ENCODE peak calls at places on chromosome 3, in six cellular contexts. X is omental fat pad, L is RWPE1, P is Calu3, I is WTC11, C is HFF-Myc. M is an unnamed sample.
A peak's percentile ranks its signal among the peaks of the same experiment; 100 is the strongest.

GRCh38 chr3:138082992-138083386 is 32.4 kb downstream of the DZIP1L start:
- DNase-seq in X (no peak), P (no peak), L (no peak), C (no peak), I (no peak), M (no peak)

GRCh38 chr3:182364323-182364722 is 429.0 kb upstream of the ATP11B start:
- DNase-seq in L (no peak), X (no peak), I (no peak), C (no peak), P (no peak), M (no peak)

GRCh38 chr3:41190509-41191284 is 8.6 kb upstream of the CTNNB1 start:
- DNase-seq in C (no peak), P (no peak), L (no peak), I (no peak), X (no peak), M (no peak)

GRCh38 chr3:147915057-147915456 is 505.9 kb downstream of the ZIC1 start:
- DNase-seq in P (no peak), L (no peak), I (no peak), X (no peak), C (no peak), M (no peak)

GRCh38 chr3:21912656-21913055 is 161.6 kb upstream of the ZNF385D start:
- DNase-seq in P (no peak), X (no peak), C (no peak), L (no peak), I (no peak), M (no peak)

GRCh38 chr3:114694251-114694650 is 400.4 kb downstream of the TIGIT start:
- DNase-seq in L (no peak), I (no peak), P (no peak), X (no peak), C (no peak), M (no peak)

GRCh38 chr3:48000212-48000611 is 16.0 kb downstream of the MAP4 start:
- DNase-seq in X (no peak), P (no peak), C (no peak), L (no peak), I (no peak), M (no peak)

GRCh38 chr3:73257186-73257585 is 195.7 kb downstream of the EBLN2 start:
- DNase-seq in X (no peak), C (no peak), L (no peak), I (no peak), P (no peak), M (no peak)

GRCh38 chr3:154885016-154885415 is 195.1 kb upstream of the MME start:
- DNase-seq in I (no peak), X (no peak), C (no peak), L (no peak), P (no peak), M (no peak)

GRCh38 chr3:134008630-134009156 is 21.0 kb downstream of the SLCO2A1 start:
- DNase-seq in L (peak; percentile 45), I (no peak), P (no peak), C (peak; percentile 44), X (no peak), M (no peak)

GRCh38 chr3:49422379-49423248 is at the start of gene AMT:
- DNase-seq in X (no peak), P (peak; percentile 46), L (no peak), I (peak; percentile 92), C (no peak), M (peak; percentile 67)

GRCh38 chr3:40382617-40382979 is 4.4 kb upstream of the ENTPD3 start:
- DNase-seq in I (no peak), L (no peak), X (no peak), P (no peak), C (no peak), M (no peak)

GRCh38 chr3:14884665-14885064 is 62.7 kb upstream of the NR2C2 start:
- DNase-seq in C (no peak), X (no peak), P (no peak), I (no peak), L (no peak), M (no peak)

GRCh38 chr3:9826815-9827574 is 16.8 kb downstream of the RPUSD3 start:
- DNase-seq in P (peak; percentile 43), C (no peak), L (no peak), I (peak; percentile 45), X (no peak), M (no peak)

GRCh38 chr3:13519392-13519791 is 29.5 kb upstream of the FBLN2 start:
- DNase-seq in L (no peak), X (no peak), C (no peak), I (peak; percentile 31), P (no peak), M (no peak)

GRCh38 chr3:99678023-99678422 is 39.6 kb downstream of the COL8A1 start:
- DNase-seq in I (no peak), C (peak; percentile 59), P (no peak), X (no peak), L (no peak), M (no peak)

GRCh38 chr3:46733026-46733800 is 15.5 kb upstream of the PRSS50 start:
- DNase-seq in I (no peak), P (no peak), X (no peak), C (no peak), L (no peak), M (no peak)

GRCh38 chr3:172175254-172175599 is 135.8 kb downstream of the FNDC3B start:
- DNase-seq in L (no peak), I (no peak), X (no peak), P (no peak), C (no peak), M (no peak)

GRCh38 chr3:13138566-13139145 is 65.4 kb upstream of the IQSEC1 start:
- DNase-seq in L (no peak), X (no peak), C (no peak), I (no peak), P (no peak), M (no peak)

GRCh38 chr3:195209836-195210551 is 61.0 kb downstream of the XXYLT1 start:
- DNase-seq in I (no peak), L (no peak), P (no peak), X (no peak), C (peak; percentile 70), M (no peak)

GRCh38 chr3:13044496-13045244 is 28.6 kb downstream of the IQSEC1 start:
- DNase-seq in C (no peak), I (no peak), P (no peak), L (no peak), X (no peak), M (no peak)

GRCh38 chr3:115251509-115251908 is 104.4 kb upstream of the ZBTB20 start:
- DNase-seq in I (no peak), C (no peak), P (no peak), X (no peak), L (peak; percentile 19), M (no peak)

GRCh38 chr3:170220871-170221270 is 1.4 kb upstream of the PRKCI start:
- DNase-seq in P (no peak), X (no peak), C (no peak), L (no peak), I (no peak), M (no peak)

GRCh38 chr3:177783338-177783737 is 586.1 kb upstream of the TBL1XR1 start:
- DNase-seq in L (no peak), P (no peak), X (no peak), I (no peak), C (no peak), M (no peak)

GRCh38 chr3:110815008-110815583 is 256.5 kb upstream of the NECTIN3 start:
- DNase-seq in I (no peak), L (peak; percentile 16), C (peak; percentile 75), P (no peak), X (no peak), M (no peak)

GRCh38 chr3:98705694-98706093 is 57.4 kb upstream of the ST3GAL6 start:
- DNase-seq in L (no peak), C (no peak), I (no peak), P (no peak), X (no peak), M (no peak)

GRCh38 chr3:66499881-66500574 is 794 bp downstream of the LRIG1 start:
- DNase-seq in I (peak; percentile 33), L (no peak), X (no peak), C (no peak), P (peak; percentile 37), M (peak; percentile 29)

GRCh38 chr3:195062866-195063540 is 208.0 kb downstream of the XXYLT1 start:
- DNase-seq in L (no peak), X (no peak), P (no peak), I (no peak), C (no peak), M (no peak)

GRCh38 chr3:45931476-45931875 is 11.8 kb upstream of the CXCR6 start:
- DNase-seq in X (no peak), P (no peak), I (no peak), C (no peak), L (no peak), M (no peak)

DNA sequence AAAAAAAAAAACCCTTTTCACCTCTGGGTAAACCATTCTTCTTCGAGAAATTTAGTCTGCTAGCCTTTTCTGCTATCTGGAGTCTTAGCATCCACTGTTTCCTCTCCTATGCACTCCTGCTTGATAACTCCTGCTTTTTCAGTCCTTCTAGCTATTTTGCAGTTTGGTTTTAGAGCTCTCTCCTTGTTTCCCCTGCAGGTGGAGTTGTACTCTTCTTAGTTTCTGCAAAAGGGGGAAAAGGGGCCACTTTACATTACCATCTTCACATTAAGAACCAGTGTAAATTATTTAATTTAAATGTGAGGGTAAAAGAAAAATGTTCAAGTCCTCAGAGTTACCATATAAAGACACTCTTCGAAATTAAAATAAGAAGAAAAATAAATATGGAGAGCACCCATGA is 23.6 kb upstream of the MYLK start:
- DNase-seq in I (no peak), X (no peak), P (no peak), L (no peak), C (no peak), M (no peak)
- TF ChIP-seq CTCF in I (no peak), X (no peak), P (no peak), L (no peak), C (no peak), M (no peak)

GRCh38 chr3:53342353-53342752 is 5.0 kb downstream of the DCP1A start:
- DNase-seq in X (no peak), I (no peak), L (no peak), C (no peak), P (no peak), M (no peak)

GRCh38 chr3:53350652-53351051 is 3.3 kb upstream of the DCP1A start:
- DNase-seq in X (no peak), P (no peak), C (no peak), L (no peak), I (no peak), M (no peak)

GRCh38 chr3:53346514-53346913 is 829 bp downstream of the DCP1A start:
- DNase-seq in I (no peak), X (no peak), P (no peak), L (no peak), C (no peak), M (no peak)

GRCh38 chr3:53346922-53347260 is 452 bp downstream of the DCP1A start:
- DNase-seq in P (no peak), X (no peak), L (peak; percentile 34), I (no peak), C (no peak), M (no peak)

GRCh38 chr3:53347261-53348064 is at the start of gene DCP1A:
- DNase-seq in C (peak; percentile 90), X (peak; percentile 78), P (peak; percentile 96), I (peak; percentile 97), L (peak; percentile 94), M (peak; percentile 96)
- TF ChIP-seq CTCF in C (no peak), X (no peak), P (no peak), I (no peak), L (no peak), M (no peak)

GRCh38 chr3:43206632-43207031 is 79.7 kb upstream of the SNRK start:
- DNase-seq in C (no peak), P (no peak), X (no peak), L (no peak), I (peak; percentile 17), M (no peak)
- TF ChIP-seq CTCF in C (no peak), P (no peak), X (no peak), L (no peak), I (no peak), M (no peak)

GRCh38 chr3:156472150-156472549 is 82.8 kb downstream of the SSR3 start:
- DNase-seq in I (no peak), C (no peak), P (no peak), X (no peak), L (no peak), M (no peak)
- TF ChIP-seq CTCF in I (no peak), C (no peak), P (no peak), X (no peak), L (no peak), M (no peak)